ENCODE peak calls at places on chromosomes 6 and 20, in ten cellular contexts. O is skeletal muscle cell; M is kidney epithelial cell; G is HCT116; P is CD8-positive, alpha-beta memory T cell; W is adipocyte; V is foreskin fibroblast; S is gastrocnemius medialis; Q is bronchial epithelial cell; X is H7. Y is an unnamed sample.

GRCh38 chr6:168968228-168968627 is 285.4 kb downstream of the THBS2 start:
- DNase-seq in O (peak), M (peak), G (no peak), P (peak), W (peak), V (peak), S (peak), Q (peak), X (no peak), Y (no peak)

GRCh38 chr20:53884859-53885654 is 185.3 kb downstream of the BCAS1 start:
- DNase-seq in O (no peak), M (no peak), G (no peak), P (peak), W (no peak), V (no peak), S (no peak), Q (peak), X (no peak), Y (no peak)

GRCh38 chr20:45367126-45367525 is 4.2 kb downstream of the SYS1 start:
- DNase-seq in O (no peak), M (no peak), G (no peak), P (no peak), W (no peak), V (no peak), S (no peak), Q (no peak), X (no peak), Y (no peak)

GRCh38 chr6:40425192-40425919 is 161.8 kb downstream of the LRFN2 start:
- DNase-seq in O (no peak), M (no peak), G (no peak), P (no peak), W (no peak), V (no peak), S (peak), Q (no peak), X (no peak), Y (no peak)

GRCh38 chr6:33171889-33172203 is 20.4 kb downstream of the COL11A2 start:
- DNase-seq in O (no peak), M (no peak), G (no peak), P (no peak), W (no peak), V (no peak), S (no peak), Q (no peak), X (peak), Y (no peak)

GRCh38 chr20:36408219-36408618 is 102.1 kb downstream of the DLGAP4 start:
- DNase-seq in O (no peak), M (no peak), G (no peak), P (peak), W (no peak), V (peak), S (no peak), Q (peak), X (no peak), Y (no peak)

GRCh38 chr6:38012573-38012972 is 193.0 kb downstream of the ZFAND3 start:
- DNase-seq in O (no peak), M (peak), G (peak), P (no peak), W (peak), V (peak), S (no peak), Q (peak), X (peak), Y (no peak)

GRCh38 chr6:134003542-134003951 is 48.9 kb downstream of the SLC2A12 start:
- DNase-seq in O (no peak), M (no peak), G (no peak), P (no peak), W (peak), V (no peak), S (no peak), Q (no peak), X (no peak), Y (no peak)

GRCh38 chr6:108609276-108609769 is 48.6 kb downstream of the FOXO3 start:
- DNase-seq in O (no peak), M (peak), G (peak), P (no peak), W (no peak), V (peak), S (no peak), Q (no peak), X (no peak), Y (no peak)

GRCh38 chr6:147207851-147208754 is 3.9 kb downstream of the STXBP5 start:
- DNase-seq in O (no peak), M (no peak), G (no peak), P (no peak), W (no peak), V (no peak), S (no peak), Q (no peak), X (no peak), Y (no peak)

GRCh38 chr6:55819811-55820210 is 55.6 kb downstream of the BMP5 start:
- DNase-seq in O (no peak), M (no peak), G (no peak), P (no peak), W (peak), V (peak), S (no peak), Q (no peak), X (no peak), Y (no peak)

GRCh38 chr6:21496749-21497148 is 96.8 kb upstream of the SOX4 start:
- DNase-seq in O (no peak), M (no peak), G (no peak), P (no peak), W (peak), V (peak), S (no peak), Q (no peak), X (no peak), Y (no peak)

GRCh38 chr6:118316796-118317384 is 231.2 kb upstream of the PLN start:
- DNase-seq in O (no peak), M (no peak), G (no peak), P (no peak), W (no peak), V (no peak), S (no peak), Q (no peak), X (no peak), Y (no peak)

GRCh38 chr6:36769676-36770499 is 69.4 kb downstream of the CPNE5 start:
- DNase-seq in O (no peak), M (no peak), G (no peak), P (no peak), W (no peak), V (peak), S (no peak), Q (peak), X (no peak), Y (no peak)

GRCh38 chr20:42986143-42986773 is 203.4 kb downstream of the PTPRT start:
- DNase-seq in O (no peak), M (no peak), G (no peak), P (no peak), W (no peak), V (no peak), S (no peak), Q (no peak), X (no peak), Y (no peak)

GRCh38 chr6:6649824-6650349 is 61.4 kb downstream of the LY86 start:
- DNase-seq in O (no peak), M (no peak), G (no peak), P (no peak), W (no peak), V (no peak), S (no peak), Q (no peak), X (no peak), Y (no peak)

GRCh38 chr6:15389759-15390723 is 144.2 kb downstream of the JARID2 start:
- DNase-seq in O (peak), M (no peak), G (peak), P (no peak), W (peak), V (peak), S (no peak), Q (no peak), X (peak), Y (no peak)

GRCh38 chr20:58017237-58017969 is 211.1 kb downstream of the ANKRD60 start:
- DNase-seq in O (no peak), M (peak), G (peak), P (no peak), W (peak), V (peak), S (no peak), Q (peak), X (no peak), Y (no peak)

GRCh38 chr6:27753668-27754407 is 158.4 kb downstream of the OR2B2 start:
- DNase-seq in O (peak), M (peak), G (peak), P (peak), W (peak), V (peak), S (no peak), Q (peak), X (peak), Y (peak)

GRCh38 chr6:75940558-75940957 is 131.9 kb downstream of the IMPG1 start:
- DNase-seq in O (no peak), M (no peak), G (no peak), P (no peak), W (no peak), V (no peak), S (no peak), Q (no peak), X (no peak), Y (no peak)

GRCh38 chr20:48807586-48808381 is 20.0 kb downstream of the PREX1 start:
- DNase-seq in O (no peak), M (no peak), G (no peak), P (peak), W (no peak), V (peak), S (no peak), Q (no peak), X (no peak), Y (no peak)

GRCh38 chr20:13462091-13462490 is 176.6 kb downstream of the TASP1 start:
- DNase-seq in O (no peak), M (no peak), G (no peak), P (no peak), W (no peak), V (no peak), S (no peak), Q (no peak), X (no peak), Y (no peak)

GRCh38 chr6:142824491-142824890 is 120.5 kb downstream of the HIVEP2 start:
- DNase-seq in O (no peak), M (no peak), G (no peak), P (no peak), W (no peak), V (no peak), S (no peak), Q (no peak), X (no peak), Y (no peak)

GRCh38 chr20:51233345-51233744 is 210.4 kb upstream of the KCNG1 start:
- DNase-seq in O (no peak), M (no peak), G (no peak), P (no peak), W (no peak), V (no peak), S (no peak), Q (no peak), X (no peak), Y (no peak)

GRCh38 chr6:108526739-108527174 is 34.0 kb upstream of the FOXO3 start:
- DNase-seq in O (peak), M (peak), G (no peak), P (no peak), W (peak), V (peak), S (no peak), Q (peak), X (peak), Y (no peak)

GRCh38 chr6:162728177-162728571 is 400 bp downstream of the PACRG start:
- DNase-seq in O (no peak), M (no peak), G (no peak), P (no peak), W (peak), V (no peak), S (no peak), Q (no peak), X (no peak), Y (no peak)

GRCh38 chr6:139676718-139677117 is 302.3 kb upstream of the CITED2 start:
- DNase-seq in O (no peak), M (no peak), G (no peak), P (no peak), W (no peak), V (no peak), S (no peak), Q (peak), X (no peak), Y (no peak)

GRCh38 chr6:29924287-29924686 is 18.0 kb upstream of the HLA-A start:
- DNase-seq in O (no peak), M (no peak), G (no peak), P (no peak), W (no peak), V (no peak), S (no peak), Q (peak), X (no peak), Y (no peak)

DNA sequence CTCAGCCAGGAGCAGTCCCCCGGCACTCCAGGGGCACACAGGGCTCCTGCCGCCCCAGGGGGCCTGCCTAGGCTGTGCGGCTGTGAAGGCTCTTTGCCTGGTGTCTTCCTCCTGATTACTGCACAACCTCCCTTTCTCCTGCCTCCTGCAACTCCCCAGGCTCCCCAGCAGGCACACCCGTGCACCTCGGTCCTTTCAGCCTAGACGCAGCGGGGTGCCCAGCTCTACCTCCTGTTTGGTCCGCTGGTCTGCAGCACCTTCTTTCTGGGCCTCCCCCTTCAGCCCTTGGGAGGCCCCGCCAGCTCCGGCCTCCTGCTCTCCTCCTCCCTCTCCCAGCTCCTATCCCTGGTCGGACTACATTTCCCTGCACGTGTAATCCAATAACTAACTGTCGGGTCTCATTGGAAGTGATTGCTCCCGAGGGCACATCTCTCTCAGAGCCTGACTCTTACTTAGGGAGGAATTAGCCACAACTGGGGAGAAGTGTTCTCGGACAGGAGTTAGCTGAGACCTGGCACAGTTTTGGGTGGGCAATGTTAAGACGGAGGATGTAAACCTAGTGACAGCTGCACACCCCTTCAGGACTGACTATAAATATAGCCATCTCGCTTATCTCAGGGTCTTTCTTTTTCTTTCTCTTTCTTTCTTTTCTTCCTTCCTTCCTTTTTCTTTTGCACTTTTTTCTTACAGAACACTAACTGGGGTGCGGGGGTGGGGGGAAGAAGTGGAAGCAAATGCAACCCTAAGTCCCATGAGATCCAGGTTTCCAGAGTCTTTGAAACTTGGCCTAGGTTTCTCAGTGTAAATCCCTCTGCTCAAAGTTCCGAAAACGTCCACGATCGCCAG is 1.1 kb upstream of the FOXF2 start:
- DNase-seq in O (no peak), M (no peak), G (no peak), P (no peak), W (peak), V (peak), S (no peak), Q (no peak), X (peak), Y (no peak)
- H3K4me3 ChIP-seq in O (peak), M (no peak), G (no peak), P (no peak), W (peak), V (peak), S (peak), Q (no peak), X (no peak), Y (peak)

GRCh38 chr6:24926639-24927038 is 9.1 kb downstream of the RIPOR2 start:
- DNase-seq in O (no peak), M (no peak), G (no peak), P (no peak), W (no peak), V (no peak), S (no peak), Q (no peak), X (no peak), Y (no peak)

GRCh38 chr6:24929255-24929654 is 6.5 kb downstream of the RIPOR2 start:
- DNase-seq in O (no peak), M (no peak), G (no peak), P (no peak), W (no peak), V (no peak), S (no peak), Q (no peak), X (no peak), Y (no peak)

GRCh38 chr6:24926192-24926591 is 9.6 kb downstream of the RIPOR2 start:
- DNase-seq in O (no peak), M (no peak), G (no peak), P (no peak), W (no peak), V (no peak), S (no peak), Q (no peak), X (no peak), Y (no peak)

GRCh38 chr6:24927234-24927955 is 8.4 kb downstream of the RIPOR2 start:
- DNase-seq in O (no peak), M (no peak), G (no peak), P (peak), W (no peak), V (no peak), S (no peak), Q (no peak), X (no peak), Y (no peak)

GRCh38 chr6:24927985-24928735 is 7.6 kb downstream of the RIPOR2 start:
- DNase-seq in O (no peak), M (no peak), G (no peak), P (no peak), W (no peak), V (peak), S (no peak), Q (no peak), X (no peak), Y (no peak)
- H3K4me3 ChIP-seq in O (no peak), M (no peak), G (no peak), P (peak), W (no peak), V (no peak), S (no peak), Q (no peak), X (no peak), Y (no peak)

DNA sequence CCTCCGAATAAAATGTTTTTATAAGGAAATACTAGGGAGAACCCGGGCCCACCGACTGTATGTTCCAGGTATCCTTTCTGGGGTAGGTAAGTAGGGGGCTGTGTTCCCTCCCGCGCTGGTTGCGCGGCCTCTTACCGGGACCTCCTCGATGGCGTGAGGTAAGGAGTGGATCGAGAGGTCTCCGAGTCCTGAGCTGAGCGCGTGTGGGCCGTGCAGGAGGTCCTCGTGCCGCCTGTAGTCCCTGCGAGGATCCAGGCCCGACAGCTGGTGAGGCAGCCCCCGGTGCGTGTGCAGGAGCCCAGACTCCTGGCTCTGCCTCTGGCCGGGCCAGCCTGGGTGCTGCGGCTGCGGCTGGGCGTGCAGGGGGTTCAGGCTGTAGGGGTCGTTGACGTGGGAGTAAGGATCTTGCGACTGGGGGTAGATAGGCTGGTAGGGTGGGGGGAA is 5.1 kb downstream of the TFAP2A start:
- DNase-seq in O (no peak), M (no peak), G (no peak), P (no peak), W (peak), V (peak), S (no peak), Q (no peak), X (peak), Y (no peak)
- H3K4me3 ChIP-seq in O (no peak), M (peak), G (no peak), P (no peak), W (no peak), V (peak), S (no peak), Q (peak), X (no peak), Y (no peak)

DNA sequence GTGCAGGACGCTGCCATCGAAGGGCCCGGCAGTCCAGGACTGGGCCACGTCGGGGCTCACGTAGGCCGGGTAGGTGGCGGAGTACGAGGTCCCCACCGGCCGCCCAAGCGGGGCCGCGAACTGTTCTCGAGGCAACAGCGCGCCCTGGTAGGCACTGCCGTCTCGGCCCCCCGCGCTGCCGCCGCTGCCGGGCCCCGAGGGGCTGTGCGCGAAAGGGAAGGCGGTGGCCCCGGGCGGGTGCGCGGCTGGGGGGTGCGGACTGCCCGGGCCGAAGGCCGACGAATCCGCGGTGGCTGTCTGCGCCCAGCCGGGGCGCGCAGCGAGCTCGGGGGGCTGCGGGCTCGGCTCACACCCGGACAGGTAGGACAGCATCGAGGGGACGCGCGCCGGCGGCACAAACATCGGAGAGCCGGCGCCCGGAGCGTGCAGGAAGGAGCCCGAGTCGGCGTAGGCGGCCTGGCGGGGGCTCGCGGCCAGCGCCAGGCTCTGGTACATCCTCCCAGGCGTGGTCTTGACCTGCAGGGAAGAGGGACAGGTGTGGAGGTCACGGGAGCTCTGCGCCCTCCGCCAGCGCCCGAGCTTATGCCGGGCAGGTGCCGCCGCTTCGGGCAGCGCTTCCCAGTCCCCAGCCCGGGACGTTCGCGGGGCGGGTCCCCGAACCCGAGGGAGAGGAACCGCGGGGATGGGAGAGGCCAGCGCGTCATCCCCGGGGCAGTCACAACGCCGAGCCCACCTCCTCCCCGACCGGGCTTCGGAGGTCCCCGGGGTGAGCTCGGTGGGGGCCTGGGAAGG is 572 bp downstream of the GATA5 start:
- DNase-seq in O (no peak), M (no peak), G (no peak), P (no peak), W (no peak), V (no peak), S (no peak), Q (no peak), X (peak), Y (no peak)
- H3K4me3 ChIP-seq in O (no peak), M (no peak), G (no peak), P (no peak), W (no peak), V (no peak), S (no peak), Q (no peak), X (peak), Y (peak)

GRCh38 chr6:26537160-26537845 is 863 bp upstream of the HMGN4 start:
- DNase-seq in O (peak), M (no peak), G (peak), P (peak), W (peak), V (peak), S (peak), Q (peak), X (peak), Y (peak)
- H3K4me3 ChIP-seq in O (peak), M (peak), G (peak), P (peak), W (peak), V (peak), S (peak), Q (peak), X (peak), Y (peak)

DNA sequence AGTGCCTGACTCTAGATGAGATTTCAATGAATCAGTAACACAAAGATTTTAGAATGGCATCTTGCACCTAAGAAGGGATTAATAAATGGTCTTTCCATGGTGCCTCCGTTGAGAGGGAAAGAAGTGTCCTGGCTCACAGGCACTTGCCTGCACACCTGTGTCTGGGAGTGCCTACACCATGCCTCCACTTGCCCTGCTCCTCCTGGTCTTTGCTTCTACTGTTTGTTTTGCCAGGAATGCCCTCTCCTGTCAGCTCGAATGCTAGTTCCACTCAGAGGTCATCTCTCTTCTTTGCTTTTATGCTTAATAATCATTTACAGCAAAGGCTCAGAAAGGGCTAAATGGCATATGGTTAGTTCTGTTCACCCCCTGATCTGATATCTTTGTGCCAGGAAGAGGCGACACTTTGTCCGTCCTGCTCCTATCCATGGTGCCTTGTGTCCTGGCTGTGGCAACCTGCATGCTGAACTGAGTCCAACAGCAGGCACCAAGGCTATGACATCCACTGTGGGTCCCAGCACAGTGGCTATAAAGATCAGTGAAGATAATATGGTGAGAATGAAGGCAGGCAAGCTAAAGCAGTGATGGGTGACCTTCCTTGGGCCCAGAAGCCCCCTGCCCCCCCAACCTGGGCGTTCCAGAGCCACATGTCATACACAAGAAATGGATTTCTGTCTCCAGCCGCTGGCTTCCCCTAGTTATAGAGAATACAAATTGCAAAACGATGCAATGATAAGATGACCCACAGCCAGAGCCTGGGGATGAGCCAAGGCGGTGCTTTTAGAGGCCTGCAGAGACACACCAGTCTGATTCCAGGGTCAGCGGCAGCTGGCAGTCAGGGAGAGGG is 1.4 kb downstream of the C6orf132 start:
- DNase-seq in O (no peak), M (no peak), G (no peak), P (no peak), W (no peak), V (peak), S (no peak), Q (peak), X (no peak), Y (no peak)
- H3K4me3 ChIP-seq in O (peak), M (peak), G (peak), P (no peak), W (peak), V (peak), S (no peak), Q (peak), X (peak), Y (peak)